ENCODE peak calls at places on chromosome 13, in nine cellular contexts. U is stimulated activated CD4-positive, alpha-beta T cell treated with anti-CD3 and anti-CD28 coated beads, Interleukin-12 subunit alpha, Interleukin-12 subunit beta, amount 100 ng/mL, for 4 hours; G is CD8-positive, alpha-beta memory T cell; Y is hepatic stellate cell; N is KBM-7; V is COLO829; Z is effector memory CD4-positive, alpha-beta T cell; W is left ventricle myocardium inferior; K is left cardiac atrium. J is an unnamed sample.

GRCh38 chr13:34249546-34249945 is 431.6 kb downstream of the RFC3 start:
- DNase-seq in Y (no peak), N (no peak), G (no peak), W (no peak), V (peak), Z (no peak), U (no peak), K (no peak), J (no peak)

GRCh38 chr13:93709511-93710244 is 483.1 kb downstream of the GPC6 start:
- DNase-seq in Y (no peak), G (no peak), U (no peak), V (no peak), Z (no peak), N (no peak), W (no peak), K (no peak), J (no peak)

GRCh38 chr13:87827479-87827878 is 156.3 kb downstream of the SLITRK5 start:
- DNase-seq in G (no peak), U (no peak), K (no peak), V (no peak), W (no peak), Y (no peak), Z (no peak), N (no peak), J (no peak)

GRCh38 chr13:48773531-48774275 is 120.0 kb downstream of the CYSLTR2 start:
- DNase-seq in N (no peak), K (no peak), G (no peak), W (no peak), Y (no peak), Z (no peak), U (no peak), V (no peak), J (no peak)

GRCh38 chr13:102877285-102877684 is 31.5 kb downstream of the ERCC5 start:
- DNase-seq in Z (no peak), G (no peak), W (no peak), Y (no peak), N (no peak), U (no peak), K (no peak), V (no peak), J (no peak)

GRCh38 chr13:60417734-60418133 is 20.7 kb downstream of the TDRD3 start:
- DNase-seq in Z (no peak), N (no peak), W (no peak), U (no peak), V (no peak), Y (no peak), K (no peak), G (no peak), J (no peak)

GRCh38 chr13:106432636-106433035 is 102.8 kb downstream of the EFNB2 start:
- DNase-seq in V (no peak), Z (no peak), U (no peak), K (no peak), Y (no peak), N (no peak), G (no peak), W (no peak), J (no peak)

GRCh38 chr13:105908581-105908980 is 626.9 kb downstream of the EFNB2 start:
- DNase-seq in K (no peak), W (no peak), G (no peak), V (no peak), N (peak), Y (no peak), U (no peak), Z (no peak), J (no peak)

GRCh38 chr13:98232456-98232855 is 55.4 kb upstream of the RNF113B start:
- DNase-seq in U (no peak), W (no peak), Z (no peak), V (no peak), K (no peak), Y (no peak), G (no peak), N (no peak), J (no peak)

GRCh38 chr13:98782654-98783053 is 30.2 kb upstream of the SLC15A1 start:
- DNase-seq in U (no peak), Y (no peak), Z (no peak), V (no peak), N (no peak), W (no peak), K (no peak), G (no peak), J (no peak)

GRCh38 chr13:46131705-46132104 is 26.9 kb upstream of the CPB2 start:
- DNase-seq in K (no peak), G (no peak), Z (no peak), V (no peak), Y (no peak), U (no peak), N (no peak), W (no peak), J (no peak)

GRCh38 chr13:84973661-84974060 is 825.6 kb downstream of the SLITRK6 start:
- DNase-seq in Z (no peak), G (no peak), K (no peak), W (no peak), U (no peak), N (no peak), V (no peak), Y (no peak), J (no peak)

GRCh38 chr13:73975767-73976166 is 158.4 kb downstream of the KLF12 start:
- DNase-seq in K (no peak), G (no peak), U (no peak), W (no peak), Y (no peak), Z (no peak), V (no peak), N (no peak), J (no peak)

GRCh38 chr13:95676100-95676774 is 702 bp upstream of the DNAJC3 start:
- DNase-seq in N (peak), Y (peak), W (no peak), Z (no peak), U (no peak), K (peak), V (no peak), G (peak), J (no peak)

GRCh38 chr13:99157046-99157445 is 43.6 kb upstream of the UBAC2 start:
- DNase-seq in W (no peak), K (no peak), U (no peak), V (no peak), N (no peak), G (no peak), Y (no peak), Z (no peak), J (peak)

GRCh38 chr13:94535775-94536174 is 56.3 kb upstream of the DCT start:
- DNase-seq in W (no peak), G (no peak), Y (no peak), Z (no peak), U (no peak), N (no peak), V (no peak), K (no peak), J (no peak)

GRCh38 chr13:79290595-79291244 is 115.3 kb downstream of the RBM26 start:
- DNase-seq in W (no peak), G (no peak), Y (no peak), K (no peak), V (no peak), N (no peak), Z (no peak), U (no peak), J (no peak)

GRCh38 chr13:21033866-21034601 is 27.4 kb downstream of the LATS2 start:
- DNase-seq in W (no peak), Z (no peak), K (no peak), Y (no peak), G (no peak), N (no peak), V (peak), U (no peak), J (no peak)

GRCh38 chr13:44140146-44140545 is 233.5 kb upstream of the SERP2 start:
- DNase-seq in N (no peak), Y (no peak), Z (no peak), U (no peak), G (no peak), V (no peak), K (no peak), W (no peak), J (no peak)

GRCh38 chr13:98853791-98854191 is 101.3 kb upstream of the SLC15A1 start:
- DNase-seq in G (no peak), Z (no peak), Y (no peak), K (no peak), U (peak), V (no peak), N (no peak), W (no peak), J (no peak)

GRCh38 chr13:97809576-97809975 is 143.9 kb upstream of the IPO5 start:
- DNase-seq in Z (no peak), Y (no peak), W (no peak), K (no peak), N (no peak), V (no peak), G (no peak), U (no peak), J (no peak)

GRCh38 chr13:27053235-27053884 is 118.3 kb downstream of the USP12 start:
- DNase-seq in G (no peak), N (peak), W (no peak), Z (no peak), Y (no peak), V (no peak), K (no peak), U (no peak), J (no peak)

GRCh38 chr13:79799049-79799448 is 318.1 kb downstream of the NDFIP2 start:
- DNase-seq in N (no peak), U (no peak), Z (no peak), G (no peak), K (no peak), Y (no peak), W (no peak), V (no peak), J (no peak)

GRCh38 chr13:48976677-48977625 is 1.2 kb downstream of the FNDC3A start:
- DNase-seq in W (no peak), U (no peak), G (peak), K (no peak), V (peak), N (peak), Y (no peak), Z (no peak), J (peak)

GRCh38 chr13:101640797-101641400 is 188.4 kb downstream of the ITGBL1 start:
- DNase-seq in N (no peak), U (no peak), Z (no peak), W (no peak), V (peak), Y (peak), K (no peak), G (no peak), J (no peak)

GRCh38 chr13:31627097-31627496 is 112.2 kb upstream of the RXFP2 start:
- DNase-seq in V (no peak), N (no peak), G (no peak), Y (peak), U (no peak), Z (no peak), K (no peak), W (no peak), J (no peak)

J was measured in cardiac septum.